ENCODE peak calls at places on chromosome 4, in nine cellular contexts. One of them, this sample, is unnamed.

GRCh38 chr4:153757407-153757806 is 2.4 kb downstream of the RNF175 start:
- DNase-seq in central memory CD4-positive, alpha-beta T cell: no peak
- DNase-seq in progenitor cell of endocrine pancreas: no peak
- DNase-seq in activated CD4-positive, alpha-beta T cell treated with anti-CD3 and anti-CD28 coated beads, Interleukin-2, amount 50 U/mL, for 1 hour: no peak
- DNase-seq in left lung: no peak
- DNase-seq in WTC11: no peak
- DNase-seq in natural killer cell treated with Interleukin-12 subunit alpha and Interleukin-12 subunit beta and Interleukin-15 and Interleukin-18, amount 100 ng/mL, for 72 hours: no peak
- DNase-seq in stimulated activated CD8-positive, alpha-beta memory T cell treated with anti-CD3 and anti-CD28 coated beads, Interleukin-4, amount 100 ng/mL, for 24 hours: no peak
- DNase-seq in AML-193: no peak
- DNase-seq in this sample: no peak

GRCh38 chr4:7335363-7336066 is 99.2 kb downstream of the PSAPL1 start:
- DNase-seq in central memory CD4-positive, alpha-beta T cell: peak; percentile 13
- DNase-seq in progenitor cell of endocrine pancreas: peak; percentile 57
- DNase-seq in activated CD4-positive, alpha-beta T cell treated with anti-CD3 and anti-CD28 coated beads, Interleukin-2, amount 50 U/mL, for 1 hour: peak; percentile 24
- DNase-seq in left lung: peak; percentile 81
- DNase-seq in WTC11: peak; percentile 91
- DNase-seq in natural killer cell treated with Interleukin-12 subunit alpha and Interleukin-12 subunit beta and Interleukin-15 and Interleukin-18, amount 100 ng/mL, for 72 hours: peak; percentile 74
- DNase-seq in stimulated activated CD8-positive, alpha-beta memory T cell treated with anti-CD3 and anti-CD28 coated beads, Interleukin-4, amount 100 ng/mL, for 24 hours: peak; percentile 38
- DNase-seq in AML-193: peak; percentile 6
- DNase-seq in this sample: peak; percentile 79

GRCh38 chr4:128153795-128154194 is 92.7 kb downstream of the LARP1B start:
- DNase-seq in central memory CD4-positive, alpha-beta T cell: no peak
- DNase-seq in progenitor cell of endocrine pancreas: no peak
- DNase-seq in activated CD4-positive, alpha-beta T cell treated with anti-CD3 and anti-CD28 coated beads, Interleukin-2, amount 50 U/mL, for 1 hour: no peak
- DNase-seq in left lung: no peak
- DNase-seq in WTC11: no peak
- DNase-seq in natural killer cell treated with Interleukin-12 subunit alpha and Interleukin-12 subunit beta and Interleukin-15 and Interleukin-18, amount 100 ng/mL, for 72 hours: no peak
- DNase-seq in stimulated activated CD8-positive, alpha-beta memory T cell treated with anti-CD3 and anti-CD28 coated beads, Interleukin-4, amount 100 ng/mL, for 24 hours: no peak
- DNase-seq in AML-193: no peak
- DNase-seq in this sample: no peak

GRCh38 chr4:44221407-44221806 is 227.2 kb downstream of the KCTD8 start:
- DNase-seq in central memory CD4-positive, alpha-beta T cell: no peak
- DNase-seq in progenitor cell of endocrine pancreas: no peak
- DNase-seq in activated CD4-positive, alpha-beta T cell treated with anti-CD3 and anti-CD28 coated beads, Interleukin-2, amount 50 U/mL, for 1 hour: no peak
- DNase-seq in left lung: no peak
- DNase-seq in WTC11: no peak
- DNase-seq in natural killer cell treated with Interleukin-12 subunit alpha and Interleukin-12 subunit beta and Interleukin-15 and Interleukin-18, amount 100 ng/mL, for 72 hours: no peak
- DNase-seq in stimulated activated CD8-positive, alpha-beta memory T cell treated with anti-CD3 and anti-CD28 coated beads, Interleukin-4, amount 100 ng/mL, for 24 hours: no peak
- DNase-seq in AML-193: no peak
- DNase-seq in this sample: no peak

GRCh38 chr4:115110191-115111166 is 2.9 kb downstream of the NDST4 start:
- DNase-seq in central memory CD4-positive, alpha-beta T cell: no peak
- DNase-seq in progenitor cell of endocrine pancreas: no peak
- DNase-seq in activated CD4-positive, alpha-beta T cell treated with anti-CD3 and anti-CD28 coated beads, Interleukin-2, amount 50 U/mL, for 1 hour: no peak
- DNase-seq in left lung: no peak
- DNase-seq in WTC11: no peak
- DNase-seq in natural killer cell treated with Interleukin-12 subunit alpha and Interleukin-12 subunit beta and Interleukin-15 and Interleukin-18, amount 100 ng/mL, for 72 hours: no peak
- DNase-seq in stimulated activated CD8-positive, alpha-beta memory T cell treated with anti-CD3 and anti-CD28 coated beads, Interleukin-4, amount 100 ng/mL, for 24 hours: no peak
- DNase-seq in AML-193: no peak
- DNase-seq in this sample: no peak

GRCh38 chr4:138222041-138222440 is 20.1 kb downstream of the SLC7A11 start:
- DNase-seq in central memory CD4-positive, alpha-beta T cell: no peak
- DNase-seq in progenitor cell of endocrine pancreas: no peak
- DNase-seq in activated CD4-positive, alpha-beta T cell treated with anti-CD3 and anti-CD28 coated beads, Interleukin-2, amount 50 U/mL, for 1 hour: no peak
- DNase-seq in left lung: no peak
- DNase-seq in WTC11: no peak
- DNase-seq in natural killer cell treated with Interleukin-12 subunit alpha and Interleukin-12 subunit beta and Interleukin-15 and Interleukin-18, amount 100 ng/mL, for 72 hours: no peak
- DNase-seq in stimulated activated CD8-positive, alpha-beta memory T cell treated with anti-CD3 and anti-CD28 coated beads, Interleukin-4, amount 100 ng/mL, for 24 hours: no peak
- DNase-seq in AML-193: no peak
- DNase-seq in this sample: no peak

GRCh38 chr4:110663738-110664444 is 41.0 kb upstream of the PITX2 start:
- DNase-seq in central memory CD4-positive, alpha-beta T cell: no peak
- DNase-seq in progenitor cell of endocrine pancreas: no peak
- DNase-seq in activated CD4-positive, alpha-beta T cell treated with anti-CD3 and anti-CD28 coated beads, Interleukin-2, amount 50 U/mL, for 1 hour: no peak
- DNase-seq in left lung: no peak
- DNase-seq in WTC11: no peak
- DNase-seq in natural killer cell treated with Interleukin-12 subunit alpha and Interleukin-12 subunit beta and Interleukin-15 and Interleukin-18, amount 100 ng/mL, for 72 hours: no peak
- DNase-seq in stimulated activated CD8-positive, alpha-beta memory T cell treated with anti-CD3 and anti-CD28 coated beads, Interleukin-4, amount 100 ng/mL, for 24 hours: no peak
- DNase-seq in AML-193: no peak
- DNase-seq in this sample: no peak

GRCh38 chr4:153039542-153040185 is 103.5 kb downstream of the FHDC1 start:
- DNase-seq in central memory CD4-positive, alpha-beta T cell: no peak
- DNase-seq in progenitor cell of endocrine pancreas: no peak
- DNase-seq in activated CD4-positive, alpha-beta T cell treated with anti-CD3 and anti-CD28 coated beads, Interleukin-2, amount 50 U/mL, for 1 hour: no peak
- DNase-seq in left lung: no peak
- DNase-seq in WTC11: no peak
- DNase-seq in natural killer cell treated with Interleukin-12 subunit alpha and Interleukin-12 subunit beta and Interleukin-15 and Interleukin-18, amount 100 ng/mL, for 72 hours: no peak
- DNase-seq in stimulated activated CD8-positive, alpha-beta memory T cell treated with anti-CD3 and anti-CD28 coated beads, Interleukin-4, amount 100 ng/mL, for 24 hours: no peak
- DNase-seq in AML-193: no peak
- DNase-seq in this sample: no peak

GRCh38 chr4:56958111-56958517 is 19.3 kb downstream of the NOA1 start:
- DNase-seq in central memory CD4-positive, alpha-beta T cell: no peak
- DNase-seq in progenitor cell of endocrine pancreas: no peak
- DNase-seq in activated CD4-positive, alpha-beta T cell treated with anti-CD3 and anti-CD28 coated beads, Interleukin-2, amount 50 U/mL, for 1 hour: no peak
- DNase-seq in left lung: peak; percentile 77
- DNase-seq in WTC11: no peak
- DNase-seq in natural killer cell treated with Interleukin-12 subunit alpha and Interleukin-12 subunit beta and Interleukin-15 and Interleukin-18, amount 100 ng/mL, for 72 hours: no peak
- DNase-seq in stimulated activated CD8-positive, alpha-beta memory T cell treated with anti-CD3 and anti-CD28 coated beads, Interleukin-4, amount 100 ng/mL, for 24 hours: no peak
- DNase-seq in AML-193: peak; percentile 80
- DNase-seq in this sample: no peak

GRCh38 chr4:31059753-31060522 is 339.8 kb downstream of the PCDH7 start:
- DNase-seq in central memory CD4-positive, alpha-beta T cell: no peak
- DNase-seq in progenitor cell of endocrine pancreas: no peak
- DNase-seq in activated CD4-positive, alpha-beta T cell treated with anti-CD3 and anti-CD28 coated beads, Interleukin-2, amount 50 U/mL, for 1 hour: no peak
- DNase-seq in left lung: no peak
- DNase-seq in WTC11: no peak
- DNase-seq in natural killer cell treated with Interleukin-12 subunit alpha and Interleukin-12 subunit beta and Interleukin-15 and Interleukin-18, amount 100 ng/mL, for 72 hours: no peak
- DNase-seq in stimulated activated CD8-positive, alpha-beta memory T cell treated with anti-CD3 and anti-CD28 coated beads, Interleukin-4, amount 100 ng/mL, for 24 hours: no peak
- DNase-seq in AML-193: no peak
- DNase-seq in this sample: no peak